ENCODE peak calls at places on chromosomes 12 and 14, in five cellular contexts. S, B, L, R and K are unnamed samples.

GRCh38 chr12:119544780-119545625 is 48.6 kb upstream of the TMEM233 start:
- DNase-seq in S (peak), B (peak), L (peak), R (peak), K (peak)

GRCh38 chr14:42224053-42224888 is 617.6 kb downstream of the LRFN5 start:
- DNase-seq in S (peak), B (peak), L (no peak), R (no peak), K (no peak)

GRCh38 chr14:63759454-63759853 is 31.6 kb upstream of the SGPP1 start:
- DNase-seq in S (no peak), B (no peak), L (no peak), R (no peak), K (peak)

GRCh38 chr12:101697930-101698781 is 716 bp downstream of the CHPT1 start:
- DNase-seq in S (no peak), B (peak), L (peak), R (peak), K (no peak)

GRCh38 chr14:96888593-96888992 is 91.4 kb downstream of the VRK1 start:
- DNase-seq in S (no peak), B (peak), L (no peak), R (no peak), K (no peak)

GRCh38 chr12:52879394-52880351 is 25.2 kb downstream of the KRT8 start:
- DNase-seq in S (peak), B (peak), L (no peak), R (peak), K (peak)

GRCh38 chr12:19761465-19761864 is 322.2 kb downstream of the AEBP2 start:
- DNase-seq in S (no peak), B (no peak), L (no peak), R (no peak), K (no peak)

GRCh38 chr12:69275471-69275891 is 36.1 kb downstream of the CPSF6 start:
- DNase-seq in S (no peak), B (peak), L (no peak), R (no peak), K (no peak)

GRCh38 chr14:91231446-91231845 is 13.1 kb downstream of the GPR68 start:
- DNase-seq in S (no peak), B (no peak), L (no peak), R (no peak), K (no peak)

GRCh38 chr12:130709151-130710000 is 6.7 kb downstream of the RIMBP2 start:
- DNase-seq in S (no peak), B (no peak), L (no peak), R (no peak), K (no peak)

GRCh38 chr12:19707948-19708409 is 268.7 kb downstream of the AEBP2 start:
- DNase-seq in S (no peak), B (peak), L (no peak), R (no peak), K (no peak)

GRCh38 chr12:104306943-104307654 is 3.6 kb downstream of the EID3 start:
- DNase-seq in S (no peak), B (peak), L (no peak), R (no peak), K (no peak)

DNA sequence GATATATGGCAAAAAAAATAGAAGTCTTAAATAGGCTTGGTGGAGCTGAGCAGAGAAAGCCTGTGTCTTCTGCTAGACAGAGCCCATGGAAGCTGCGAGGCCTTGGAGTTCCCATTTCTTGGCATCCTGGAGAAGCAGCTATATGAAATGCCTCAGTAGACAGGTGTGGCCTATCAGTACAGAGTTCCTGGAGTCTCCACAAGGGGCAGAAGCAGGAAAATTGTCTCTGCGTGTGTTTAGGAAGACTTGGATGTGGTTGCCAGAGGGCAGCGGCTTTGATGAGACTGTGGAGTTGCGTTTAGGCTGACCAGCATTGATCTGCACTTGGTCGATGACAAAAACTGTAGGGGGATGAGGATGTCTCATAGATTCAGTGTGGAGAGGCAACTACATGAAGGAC is 334.5 kb upstream of the SEL1L start:
- DNase-seq in S (no peak), B (no peak), L (no peak), R (no peak), K (no peak)
- TF ChIP-seq CTCF in S (no peak), B (no peak), L (no peak), R (no peak), K (no peak)

GRCh38 chr14:33909380-33910084 is 41.3 kb downstream of the EGLN3 start:
- DNase-seq in S (no peak), B (no peak), L (no peak), R (no peak), K (no peak)

GRCh38 chr14:33904609-33905008 is 46.3 kb downstream of the EGLN3 start:
- DNase-seq in S (no peak), B (no peak), L (no peak), R (no peak), K (no peak)

GRCh38 chr14:33906968-33907367 is 43.9 kb downstream of the EGLN3 start:
- DNase-seq in S (no peak), B (no peak), L (no peak), R (no peak), K (no peak)

GRCh38 chr14:33911046-33911445 is 39.8 kb downstream of the EGLN3 start:
- DNase-seq in S (no peak), B (no peak), L (no peak), R (no peak), K (no peak)

DNA sequence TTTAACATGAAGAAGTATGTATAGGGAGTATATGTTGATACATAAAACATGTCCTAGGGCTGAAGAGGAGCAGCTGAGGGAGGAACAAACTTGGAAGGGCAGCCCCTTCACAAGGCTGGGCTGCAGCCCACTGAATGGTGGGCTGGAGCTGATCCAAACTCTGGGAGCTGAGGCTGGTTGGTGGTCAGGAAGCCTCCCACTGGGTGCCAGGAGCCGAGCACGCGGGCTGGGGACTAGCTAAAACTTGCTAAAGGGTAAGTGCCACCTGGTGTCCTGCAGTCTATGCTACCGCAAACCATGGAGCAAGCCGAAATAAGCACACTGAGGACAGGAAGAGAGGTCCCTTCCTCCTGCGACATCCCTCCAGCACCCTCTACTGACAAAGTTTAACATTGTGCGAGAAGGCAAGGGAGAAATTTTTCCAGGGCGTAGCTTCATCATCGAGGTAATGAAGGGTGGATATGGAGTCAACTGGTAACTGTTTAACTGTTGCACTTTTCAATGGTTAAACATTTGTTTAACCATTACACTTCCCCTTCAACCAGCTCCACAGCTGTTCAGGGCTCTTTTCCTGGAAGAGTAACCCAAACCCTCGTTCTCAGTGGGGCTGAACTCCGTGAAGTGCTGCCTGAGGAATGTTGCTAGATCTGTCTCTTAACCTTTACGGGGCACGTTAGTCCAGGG is 42.2 kb downstream of the EGLN3 start:
- DNase-seq in S (no peak), B (no peak), L (no peak), R (no peak), K (no peak)
- TF ChIP-seq CTCF in S (no peak), B (no peak), L (peak), R (no peak), K (no peak)

GRCh38 chr12:14443531-14443930 is 78.0 kb downstream of the ATF7IP start:
- DNase-seq in S (no peak), B (no peak), L (no peak), R (no peak), K (no peak)

GRCh38 chr12:14442221-14442881 is 76.9 kb downstream of the ATF7IP start:
- DNase-seq in S (no peak), B (no peak), L (no peak), R (no peak), K (no peak)
- TF ChIP-seq CTCF in S (no peak), B (no peak), L (no peak), R (no peak), K (no peak)

DNA sequence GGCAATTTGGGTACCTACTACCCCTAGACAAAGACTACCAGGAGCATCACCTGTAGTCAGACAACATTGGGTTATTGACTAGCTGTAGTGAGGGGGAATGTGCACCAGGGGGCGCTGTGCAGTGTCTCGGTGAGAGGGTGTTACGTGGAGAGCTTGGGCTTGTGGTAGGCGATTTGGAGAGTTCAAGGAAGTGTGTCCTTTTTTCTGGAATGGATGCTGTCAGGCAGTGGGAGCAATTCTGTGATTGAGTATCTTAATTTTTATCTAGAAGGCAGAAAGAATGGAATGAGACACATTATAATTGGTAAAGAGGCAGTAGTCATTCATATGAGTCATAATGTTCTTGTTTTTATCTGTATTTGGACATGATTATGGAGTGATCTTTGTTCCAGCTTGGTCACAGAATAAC is 187.7 kb downstream of the GALC start:
- DNase-seq in S (peak), B (peak), L (peak), R (peak), K (peak)
- TF ChIP-seq CTCF in S (peak), B (peak), L (peak), R (no peak), K (peak)

DNA sequence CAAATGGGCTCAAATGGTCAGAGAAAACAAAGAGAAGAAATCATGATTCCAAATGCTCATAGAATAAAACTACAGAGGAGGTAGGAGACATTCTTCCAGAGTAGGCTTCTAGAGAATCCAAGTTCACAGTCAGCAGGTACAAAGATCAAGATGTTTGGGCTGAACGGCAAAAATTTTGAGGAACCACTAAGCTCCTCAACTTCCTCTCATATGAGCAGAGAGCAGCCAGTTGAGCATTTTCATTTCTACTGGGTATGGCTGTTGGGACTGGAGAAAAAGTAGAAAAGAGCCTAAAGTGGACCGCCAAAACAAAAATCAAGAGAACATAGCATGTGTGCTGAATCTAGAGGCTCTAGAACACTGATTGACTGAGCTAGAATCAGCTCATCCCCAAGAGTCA is 73.8 kb upstream of the ARID2 start:
- DNase-seq in S (no peak), B (no peak), L (no peak), R (no peak), K (no peak)
- TF ChIP-seq CTCF in S (no peak), B (no peak), L (no peak), R (no peak), K (no peak)

GRCh38 chr12:113154351-113154973 is 4.9 kb downstream of the CFAP73 start:
- DNase-seq in S (peak), B (no peak), L (no peak), R (peak), K (peak)
- TF ChIP-seq CTCF in S (no peak), B (no peak), L (no peak), R (no peak), K (no peak)

GRCh38 chr12:30754750-30755394 is at the start of gene CAPRIN2:
- DNase-seq in S (peak), B (peak), L (peak), R (peak), K (peak)
- TF ChIP-seq CTCF in S (no peak), B (no peak), L (no peak), R (peak), K (peak)

GRCh38 chr12:96091833-96092232 is 56.4 kb upstream of the LTA4H start:
- DNase-seq in S (no peak), B (no peak), L (no peak), R (no peak), K (no peak)
- TF ChIP-seq CTCF in S (no peak), B (no peak), L (no peak), R (no peak), K (no peak)

GRCh38 chr12:74415633-74416032 is 122.0 kb upstream of the ATXN7L3B start:
- DNase-seq in S (peak), B (peak), L (no peak), R (no peak), K (no peak)
- TF ChIP-seq CTCF in S (peak), B (peak), L (peak), R (no peak), K (peak)

DNA sequence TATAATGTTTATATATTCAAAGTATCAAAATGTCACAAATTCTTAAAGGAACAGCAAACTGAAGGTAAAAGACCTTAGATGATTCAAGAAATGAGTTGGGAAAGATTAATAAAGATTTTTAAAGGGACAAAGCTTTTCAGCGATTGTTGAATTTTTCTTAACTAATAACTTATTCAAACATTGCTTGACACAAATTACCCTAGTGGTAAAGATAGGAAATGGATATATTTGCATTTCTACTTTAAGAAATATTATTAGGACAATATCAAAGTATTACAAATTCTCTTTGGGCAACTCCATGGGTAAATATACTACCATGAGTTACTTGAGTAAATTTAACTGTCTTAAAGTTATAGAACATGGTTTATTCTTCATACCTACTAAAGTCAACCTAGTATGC is 266.0 kb upstream of the GARIN2 start:
- DNase-seq in S (no peak), B (no peak), L (no peak), R (no peak), K (no peak)
- TF ChIP-seq CTCF in S (no peak), B (no peak), L (no peak), R (no peak), K (no peak)